ENCODE peak calls at places on chromosomes 13 and 19, in seven cellular contexts. L is iPS DF 6.9, X is neuronal stem cell, B is upper lobe of left lung, W is aorta, Z is A549, Y is endodermal cell. A is an unnamed sample. For H3K4me1, the result is how much of the 10 kb centered on the place peaks cover.

GRCh38 chr19:46755077-46755852 is 9.0 kb upstream of the STRN4 start:
- DNase-seq in L (no peak), X (no peak), B (no peak), W (no peak), Z (no peak), Y (no peak), A (no peak)

GRCh38 chr13:38624822-38625221 is 62.1 kb upstream of the FREM2 start:
- DNase-seq in L (peak), X (no peak), B (no peak), W (no peak), Z (no peak), Y (peak), A (no peak)

GRCh38 chr19:31357315-31357673 is 8.1 kb upstream of the TSHZ3 start:
- DNase-seq in L (no peak), X (no peak), B (no peak), W (no peak), Z (no peak), Y (no peak), A (no peak)

GRCh38 chr13:97261254-97262015 is 39.3 kb downstream of the MBNL2 start:
- DNase-seq in L (no peak), X (no peak), B (no peak), W (no peak), Z (no peak), Y (no peak), A (peak)

GRCh38 chr13:43232144-43232840 is 208.9 kb downstream of the DNAJC15 start:
- DNase-seq in L (no peak), X (no peak), B (no peak), W (no peak), Z (no peak), Y (no peak), A (no peak)

GRCh38 chr19:43441736-43442135 is 23.7 kb downstream of the LYPD3 start:
- DNase-seq in L (no peak), X (no peak), B (no peak), W (no peak), Z (no peak), Y (no peak), A (no peak)

GRCh38 chr13:111514646-111515617 is 194.5 kb downstream of the TEX29 start:
- DNase-seq in L (no peak), X (no peak), B (no peak), W (no peak), Z (no peak), Y (no peak), A (no peak)

GRCh38 chr19:31119951-31120690 is 229.1 kb downstream of the TSHZ3 start:
- DNase-seq in L (no peak), X (no peak), B (no peak), W (no peak), Z (no peak), Y (no peak), A (no peak)

GRCh38 chr19:39304701-39305571 is 8.7 kb downstream of the IFNL1 start:
- DNase-seq in L (no peak), X (no peak), B (no peak), W (peak), Z (no peak), Y (peak), A (no peak)

GRCh38 chr19:52270266-52270885 is 989 bp downstream of the ZNF766 start:
- DNase-seq in L (no peak), X (no peak), B (peak), W (no peak), Z (peak), Y (peak), A (no peak)

GRCh38 chr13:50576156-50576555 is 267.3 kb downstream of the DLEU7 start:
- DNase-seq in L (no peak), X (no peak), B (peak), W (no peak), Z (no peak), Y (no peak), A (no peak)

GRCh38 chr13:75395901-75396300 is 86.1 kb downstream of the TBC1D4 start:
- DNase-seq in L (no peak), X (no peak), B (no peak), W (no peak), Z (no peak), Y (no peak), A (no peak)
- H3K4me1 ChIP-seq in L (under half), X (under half), B (under half), W (under half), Z (under half), Y (under half), A (under half)

DNA sequence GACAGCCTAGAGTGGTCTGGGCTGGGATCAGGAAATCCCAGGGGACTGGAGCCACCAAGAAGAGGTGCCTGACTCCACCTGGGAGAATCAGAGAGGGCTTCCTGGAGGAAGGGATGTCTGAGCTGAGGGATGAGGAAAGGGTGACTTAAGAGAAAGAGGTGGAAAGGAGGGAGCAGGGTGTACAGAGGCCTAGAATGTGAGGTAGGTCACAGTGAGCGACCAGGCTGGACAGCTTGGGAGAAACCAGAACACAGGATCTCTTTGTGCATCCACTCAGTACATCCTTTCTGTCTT is 1.0 kb downstream of the TBCB start:
- DNase-seq in L (no peak), X (no peak), B (no peak), W (no peak), Z (no peak), Y (no peak), A (no peak)
- H3K4me1 ChIP-seq in L (under half), X (under half), B (under half), W (under half), Z (under half), Y (under half), A (under half)

GRCh38 chr19:18504886-18505610 is 16.8 kb downstream of the ELL start:
- DNase-seq in L (no peak), X (no peak), B (no peak), W (no peak), Z (no peak), Y (no peak), A (no peak)
- H3K4me1 ChIP-seq in L (under half), X (under half), B (half or more), W (under half), Z (under half), Y (under half), A (half or more)

DNA sequence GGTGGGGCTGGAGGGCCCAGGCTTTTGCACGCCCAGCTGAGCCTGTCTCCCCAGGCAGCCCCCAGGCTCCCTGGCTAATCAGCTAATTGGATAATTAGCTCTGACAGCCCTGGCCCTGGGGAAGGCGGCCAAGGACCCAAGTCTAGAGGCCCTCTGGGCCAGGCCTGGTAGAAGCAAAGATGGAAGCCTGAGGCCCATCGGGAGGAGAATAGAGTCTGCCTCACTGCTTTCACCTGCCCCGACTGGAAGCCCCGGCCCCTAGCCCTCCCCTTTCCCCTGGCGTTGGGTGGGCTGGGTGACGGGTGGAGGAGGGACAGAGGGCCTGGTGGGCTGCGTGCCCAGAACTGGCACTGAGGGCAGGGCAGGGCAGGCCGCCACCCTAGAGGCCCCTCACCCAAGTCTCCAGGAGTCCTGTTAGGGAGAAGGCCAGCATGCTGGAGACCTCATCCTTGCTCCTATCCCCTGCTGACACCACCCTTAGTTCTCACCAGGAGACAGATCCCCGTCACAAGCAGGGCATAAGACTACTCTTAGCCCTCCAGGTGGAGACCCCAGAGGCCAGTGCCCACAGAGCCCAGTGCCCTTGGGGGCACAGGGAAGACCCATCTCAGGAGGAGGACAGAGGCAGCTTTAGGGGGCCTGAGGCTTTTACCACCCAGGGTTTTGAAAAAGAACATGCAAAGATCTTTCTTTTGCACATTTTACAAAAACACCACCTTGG is 12.0 kb downstream of the LYL1 start:
- DNase-seq in L (no peak), X (no peak), B (no peak), W (no peak), Z (no peak), Y (no peak), A (no peak)
- H3K4me1 ChIP-seq in L (under half), X (under half), B (half or more), W (under half), Z (under half), Y (under half), A (under half)

GRCh38 chr13:52374873-52375411 is 31.0 kb downstream of the THSD1 start:
- DNase-seq in L (no peak), X (no peak), B (no peak), W (no peak), Z (no peak), Y (no peak), A (no peak)

GRCh38 chr13:52378312-52378711 is 27.7 kb downstream of the THSD1 start:
- DNase-seq in L (no peak), X (no peak), B (no peak), W (no peak), Z (no peak), Y (no peak), A (no peak)

GRCh38 chr13:52377898-52378297 is 28.1 kb downstream of the THSD1 start:
- DNase-seq in L (no peak), X (no peak), B (no peak), W (no peak), Z (no peak), Y (no peak), A (no peak)

GRCh38 chr13:52371736-52372247 is 34.2 kb downstream of the THSD1 start:
- DNase-seq in L (no peak), X (peak), B (no peak), W (no peak), Z (no peak), Y (peak), A (no peak)

GRCh38 chr13:52374389-52374788 is 31.6 kb downstream of the THSD1 start:
- DNase-seq in L (no peak), X (no peak), B (no peak), W (no peak), Z (no peak), Y (no peak), A (no peak)
- H3K4me1 ChIP-seq in L (under half), X (under half), B (under half), W (under half), Z (under half), Y (under half), A (under half)

DNA sequence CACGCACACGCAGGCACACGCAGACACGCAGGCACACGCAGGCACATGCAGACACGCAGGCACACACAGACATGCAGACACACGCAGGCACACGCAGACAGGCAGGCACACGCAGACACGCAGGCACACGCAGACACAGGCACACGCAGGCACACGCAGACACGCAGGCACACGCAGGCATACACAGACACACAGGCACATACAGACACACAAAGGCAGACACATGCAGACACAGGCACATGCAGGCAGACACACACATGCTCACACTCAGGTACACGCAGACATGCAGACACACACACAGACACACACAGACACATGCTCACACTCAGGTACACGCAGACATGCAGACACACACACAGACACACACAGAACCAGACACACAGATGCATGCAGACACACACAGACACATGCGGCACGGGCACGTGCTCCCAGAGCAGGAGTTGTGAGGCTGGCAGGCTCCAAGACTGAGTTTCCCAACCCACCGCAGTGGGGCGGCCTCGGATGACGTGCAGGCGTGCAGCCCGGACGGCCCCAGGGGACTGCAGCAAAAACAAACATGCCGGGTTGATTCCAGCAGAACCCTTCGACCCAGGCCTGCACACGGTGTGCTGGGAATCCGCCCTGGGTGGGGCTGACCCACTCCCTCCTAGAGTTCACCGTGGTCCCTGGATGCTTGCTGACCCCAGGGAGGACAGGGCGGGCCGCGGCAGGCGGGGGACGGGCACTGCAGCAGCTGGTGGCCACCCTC is 100.0 kb downstream of the GADD45B start:
- DNase-seq in L (no peak), X (no peak), B (no peak), W (peak), Z (no peak), Y (peak), A (no peak)
- H3K4me1 ChIP-seq in L (under half), X (under half), B (under half), W (under half), Z (under half), Y (under half), A (under half)